ENCODE peak calls at places on chromosomes 16 and 17, in ten cellular contexts. B is H1, C is HepG2, E is A549, O is WTC11, A is SK-N-SH, K is GM12878, S is HCT116, P is NB4, Q is K562. M is an unnamed sample.
A peak's percentile ranks its signal among the peaks of the same experiment; 100 is the strongest.

GRCh38 chr17:50444841-50445715 is 19.1 kb downstream of the ACSF2 start:
- DNase-seq in S (no peak), O (no peak), B (no peak), A (no peak), K (no peak), E (no peak), P (no peak), C (no peak), Q (no peak), M (no peak)

GRCh38 chr17:78133971-78134898 is 3.7 kb downstream of the TMC8 start:
- DNase-seq in O (peak; percentile 89), A (peak; percentile 84), Q (peak; percentile 52), P (peak; percentile 79), E (peak; percentile 80), S (peak; percentile 70), B (peak; percentile 72), C (peak; percentile 83), K (no peak), M (peak; percentile 52)

GRCh38 chr17:28743243-28744103 is at the start of gene TRAF4:
- DNase-seq in O (peak; percentile 83), S (peak; percentile 79), A (peak; percentile 92), Q (peak; percentile 90), C (peak; percentile 73), K (no peak), B (no peak), E (peak; percentile 93), P (peak; percentile 91), M (peak; percentile 63)

GRCh38 chr16:19808061-19808621 is 76.5 kb downstream of the GPRC5B start:
- DNase-seq in Q (no peak), A (no peak), K (peak; percentile 49), B (no peak), C (no peak), E (peak; percentile 84), P (no peak), O (no peak), S (no peak), M (no peak)

GRCh38 chr16:88769617-88770458 is 15.2 kb downstream of the PIEZO1 start:
- DNase-seq in C (no peak), E (peak; percentile 54), A (peak; percentile 76), S (no peak), P (peak; percentile 94), K (no peak), Q (peak; percentile 85), O (peak; percentile 78), B (peak; percentile 60), M (peak; percentile 31)

GRCh38 chr16:46830417-46830901 is 521 bp downstream of the C16orf87 start:
- DNase-seq in P (peak; percentile 60), B (no peak), C (no peak), Q (no peak), A (no peak), O (peak; percentile 57), E (peak; percentile 16), K (no peak), S (no peak), M (no peak)

GRCh38 chr17:312476-313148 is 40.0 kb downstream of the RPH3AL start:
- DNase-seq in O (no peak), Q (no peak), A (no peak), C (no peak), P (no peak), S (no peak), K (no peak), E (no peak), B (no peak), M (no peak)

GRCh38 chr17:43431741-43432523 is 33.1 kb downstream of the ARL4D start:
- DNase-seq in O (no peak), C (no peak), S (no peak), B (no peak), K (no peak), Q (no peak), E (no peak), A (no peak), P (peak; percentile 15), M (peak; percentile 58)

GRCh38 chr17:80544655-80545498 is at the start of gene RPTOR:
- DNase-seq in Q (peak; percentile 91), O (peak; percentile 88), P (peak; percentile 93), A (peak; percentile 98), S (peak; percentile 84), C (peak; percentile 86), B (peak; percentile 70), K (peak; percentile 75), E (peak; percentile 95), M (peak; percentile 95)

GRCh38 chr16:10256855-10257641 is 74.8 kb upstream of the GRIN2A start:
- DNase-seq in A (peak; percentile 86), C (peak; percentile 91), B (peak; percentile 9), S (no peak), P (peak; percentile 43), Q (peak; percentile 87), K (peak; percentile 49), O (peak; percentile 66), E (peak; percentile 38), M (peak; percentile 7)

GRCh38 chr16:65950211-65950610 is 416.3 kb upstream of the CDH5 start:
- DNase-seq in Q (no peak), P (no peak), C (no peak), K (no peak), E (no peak), S (no peak), O (no peak), B (no peak), A (no peak), M (no peak)

GRCh38 chr16:50267151-50267631 is 840 bp downstream of the ADCY7 start:
- DNase-seq in B (no peak), O (no peak), Q (no peak), C (no peak), P (peak; percentile 43), K (no peak), S (no peak), E (no peak), A (peak; percentile 60), M (no peak)

GRCh38 chr17:20123209-20123608 is 114.0 kb downstream of the SPECC1 start:
- DNase-seq in P (no peak), B (no peak), A (no peak), C (no peak), K (no peak), O (no peak), E (no peak), Q (no peak), S (no peak), M (no peak)

GRCh38 chr17:73950515-73950914 is 253.0 kb upstream of the RPL38 start:
- DNase-seq in K (no peak), O (no peak), S (no peak), C (peak; percentile 21), A (peak; percentile 50), Q (peak; percentile 19), E (no peak), B (no peak), P (no peak), M (no peak)

GRCh38 chr16:83714286-83714685 is 93.5 kb upstream of the HSBP1 start:
- DNase-seq in C (no peak), Q (no peak), O (no peak), S (no peak), E (no peak), B (no peak), P (no peak), K (no peak), A (no peak), M (no peak)

DNA sequence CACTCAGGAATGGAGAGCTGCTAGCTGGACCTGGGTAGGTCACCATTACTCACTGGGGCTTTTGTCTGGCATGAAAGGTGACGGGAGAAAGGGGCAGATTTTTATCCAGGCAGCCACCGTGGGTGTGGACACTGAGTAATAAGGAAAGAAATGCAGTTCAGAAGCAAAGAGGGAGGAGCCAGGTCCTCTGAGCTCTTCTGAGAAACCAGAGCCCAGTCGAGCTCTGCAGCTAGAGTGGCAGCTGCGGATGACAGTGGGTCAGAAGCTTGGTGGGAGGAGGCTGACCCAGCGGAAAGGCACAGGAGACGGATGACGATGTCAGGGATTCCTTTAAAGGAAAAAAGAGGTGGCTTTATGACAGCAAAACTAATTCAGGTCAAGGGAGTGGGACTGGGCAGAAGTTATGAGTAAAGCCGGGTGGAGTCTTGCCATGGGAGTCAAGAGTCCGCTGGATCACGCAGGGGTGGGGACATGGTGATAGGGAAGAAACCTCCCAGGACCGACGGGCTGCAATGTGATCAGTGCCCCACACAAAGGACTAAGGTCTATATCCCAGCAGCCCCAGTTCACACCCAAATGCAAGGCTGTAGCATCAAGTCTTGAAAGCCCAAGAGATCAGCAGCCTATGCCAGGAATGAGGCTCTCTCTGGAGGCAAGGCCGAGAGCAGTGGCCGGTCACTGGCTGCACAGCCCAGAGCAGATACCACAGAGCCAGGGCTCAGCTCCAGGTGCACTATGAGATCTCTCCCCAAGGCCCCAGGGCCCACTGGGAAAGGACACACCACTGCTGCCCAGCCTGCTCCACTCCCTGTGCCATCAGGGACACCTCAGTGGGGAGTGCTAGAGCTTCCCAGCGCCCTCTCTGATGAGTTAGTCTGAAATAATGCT is 6.3 kb upstream of the MNT start:
- DNase-seq in E (peak; percentile 89), P (no peak), B (no peak), Q (no peak), K (no peak), C (no peak), O (no peak), A (no peak), S (peak; percentile 90), M (peak; percentile 84)
- TF ChIP-seq MAX in E (no peak), P (no peak), B (no peak), Q (no peak), K (no peak), C (no peak), O (no peak), A (no peak), S (peak; percentile 73), M (no peak)

DNA sequence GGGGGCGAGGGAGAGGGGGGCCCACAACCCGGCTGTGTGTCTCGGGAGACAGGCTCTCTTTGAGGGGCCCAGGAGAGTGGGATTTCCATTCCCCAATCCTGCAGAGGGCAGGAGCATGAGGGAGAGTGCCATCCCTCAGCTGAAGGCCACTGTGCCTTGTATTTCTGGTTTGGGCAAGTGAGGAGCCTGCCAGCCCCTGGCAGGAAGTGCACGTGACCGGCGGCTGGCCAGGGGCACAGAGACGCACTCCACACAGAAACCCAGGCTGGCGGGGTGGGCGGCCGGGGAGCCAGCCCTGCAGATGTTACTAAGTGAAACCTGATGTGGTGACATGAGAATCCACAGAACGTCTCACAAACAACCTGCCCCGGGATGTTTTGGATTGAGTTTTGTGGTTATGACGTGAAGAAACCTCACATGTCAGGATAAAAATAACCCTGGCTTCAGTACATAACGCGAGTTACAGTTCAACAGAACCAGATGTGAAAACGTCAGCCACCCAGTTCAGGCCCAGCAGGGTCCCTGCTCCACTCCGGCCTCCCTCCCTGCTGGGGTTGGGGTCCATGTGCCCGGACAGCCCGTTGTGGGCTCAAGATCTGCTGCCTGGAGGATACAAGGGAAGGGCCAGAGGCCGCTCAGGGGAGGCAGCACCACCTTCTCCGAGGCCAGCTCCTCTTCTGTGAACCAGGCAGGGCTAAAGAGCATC is 51.7 kb upstream of the MTSS2 start:
- DNase-seq in O (no peak), S (no peak), A (peak; percentile 96), Q (no peak), K (peak; percentile 81), E (no peak), C (no peak), B (no peak), P (peak; percentile 72), M (no peak)
- TF ChIP-seq MAX in O (no peak), S (no peak), A (peak; percentile 77), Q (no peak), K (no peak), E (no peak), C (no peak), B (no peak), P (peak; percentile 74), M (no peak)

GRCh38 chr16:22198547-22199293 is 7.4 kb upstream of the EEF2K start:
- DNase-seq in E (peak; percentile 62), O (no peak), S (no peak), C (no peak), A (no peak), Q (no peak), P (peak; percentile 30), K (no peak), B (no peak), M (no peak)
- TF ChIP-seq MAX in E (no peak), O (no peak), S (no peak), C (no peak), A (no peak), Q (no peak), P (no peak), K (no peak), B (no peak), M (no peak)

GRCh38 chr17:75783069-75783783 is 1.4 kb upstream of the UNK start:
- DNase-seq in K (peak; percentile 83), S (peak; percentile 80), Q (no peak), B (no peak), P (peak; percentile 84), A (peak; percentile 30), C (peak; percentile 52), E (peak; percentile 59), O (no peak), M (peak; percentile 80)
- TF ChIP-seq MAX in K (no peak), S (no peak), Q (no peak), B (no peak), P (no peak), A (no peak), C (no peak), E (no peak), O (no peak), M (no peak)